ENCODE peak calls at places on chromosomes 4 and X, in nine cellular contexts. One of them, this sample, is unnamed.

GRCh38 chr4:6147441-6147840 is 52.9 kb downstream of the JAKMIP1 start:
- DNase-seq in endodermal cell: no peak
- DNase-seq in activated CD8-positive, alpha-beta T cell treated with anti-CD3 and anti-CD28 coated beads, Interleukin-2, amount 10 ng/mL, durations not matched to agents 7 days and 5 days: no peak
- DNase-seq in lower lobe of right lung: no peak
- DNase-seq in cardiac fibroblast: no peak
- DNase-seq in GM10248: no peak
- DNase-seq in iris pigment epithelial cell: no peak
- DNase-seq in NCI-H187: no peak
- DNase-seq in CD4-positive, alpha-beta memory T cell: no peak
- DNase-seq in this sample: no peak

GRCh38 chrX:68648960-68649359 is 1.5 kb downstream of the STARD8 start:
- DNase-seq in endodermal cell: peak; percentile 74
- DNase-seq in activated CD8-positive, alpha-beta T cell treated with anti-CD3 and anti-CD28 coated beads, Interleukin-2, amount 10 ng/mL, durations not matched to agents 7 days and 5 days: no peak
- DNase-seq in lower lobe of right lung: no peak
- DNase-seq in cardiac fibroblast: peak; percentile 34
- DNase-seq in GM10248: no peak
- DNase-seq in iris pigment epithelial cell: no peak
- DNase-seq in NCI-H187: no peak
- DNase-seq in CD4-positive, alpha-beta memory T cell: no peak
- DNase-seq in this sample: no peak

GRCh38 chr4:73867783-73868182 is 1.4 kb upstream of the CXCL1 start:
- DNase-seq in endodermal cell: peak; percentile 53
- DNase-seq in activated CD8-positive, alpha-beta T cell treated with anti-CD3 and anti-CD28 coated beads, Interleukin-2, amount 10 ng/mL, durations not matched to agents 7 days and 5 days: no peak
- DNase-seq in lower lobe of right lung: peak; percentile 46
- DNase-seq in cardiac fibroblast: no peak
- DNase-seq in GM10248: no peak
- DNase-seq in iris pigment epithelial cell: peak; percentile 67
- DNase-seq in NCI-H187: no peak
- DNase-seq in CD4-positive, alpha-beta memory T cell: no peak
- DNase-seq in this sample: no peak

GRCh38 chr4:87839309-87839946 is 6.7 kb downstream of the MEPE start:
- DNase-seq in endodermal cell: peak; percentile 60
- DNase-seq in activated CD8-positive, alpha-beta T cell treated with anti-CD3 and anti-CD28 coated beads, Interleukin-2, amount 10 ng/mL, durations not matched to agents 7 days and 5 days: no peak
- DNase-seq in lower lobe of right lung: no peak
- DNase-seq in cardiac fibroblast: peak; percentile 65
- DNase-seq in GM10248: peak; percentile 31
- DNase-seq in iris pigment epithelial cell: peak; percentile 61
- DNase-seq in NCI-H187: no peak
- DNase-seq in CD4-positive, alpha-beta memory T cell: no peak
- DNase-seq in this sample: peak; percentile 8

GRCh38 chr4:138003248-138003647 is 238.9 kb downstream of the SLC7A11 start:
- DNase-seq in endodermal cell: no peak
- DNase-seq in activated CD8-positive, alpha-beta T cell treated with anti-CD3 and anti-CD28 coated beads, Interleukin-2, amount 10 ng/mL, durations not matched to agents 7 days and 5 days: no peak
- DNase-seq in lower lobe of right lung: no peak
- DNase-seq in cardiac fibroblast: peak; percentile 32
- DNase-seq in GM10248: peak; percentile 6
- DNase-seq in iris pigment epithelial cell: peak; percentile 44
- DNase-seq in NCI-H187: no peak
- DNase-seq in CD4-positive, alpha-beta memory T cell: no peak
- DNase-seq in this sample: no peak

GRCh38 chr4:61572160-61572559 is 372.0 kb downstream of the ADGRL3 start:
- DNase-seq in endodermal cell: no peak
- DNase-seq in activated CD8-positive, alpha-beta T cell treated with anti-CD3 and anti-CD28 coated beads, Interleukin-2, amount 10 ng/mL, durations not matched to agents 7 days and 5 days: no peak
- DNase-seq in lower lobe of right lung: no peak
- DNase-seq in cardiac fibroblast: peak; percentile 48
- DNase-seq in GM10248: no peak
- DNase-seq in iris pigment epithelial cell: peak; percentile 65
- DNase-seq in NCI-H187: no peak
- DNase-seq in CD4-positive, alpha-beta memory T cell: no peak
- DNase-seq in this sample: no peak

GRCh38 chr4:118281611-118282442 is 71.0 kb downstream of the PRSS12 start:
- DNase-seq in endodermal cell: peak; percentile 71
- DNase-seq in activated CD8-positive, alpha-beta T cell treated with anti-CD3 and anti-CD28 coated beads, Interleukin-2, amount 10 ng/mL, durations not matched to agents 7 days and 5 days: no peak
- DNase-seq in lower lobe of right lung: no peak
- DNase-seq in cardiac fibroblast: peak; percentile 29
- DNase-seq in GM10248: no peak
- DNase-seq in iris pigment epithelial cell: peak; percentile 71
- DNase-seq in NCI-H187: no peak
- DNase-seq in CD4-positive, alpha-beta memory T cell: no peak
- DNase-seq in this sample: no peak

GRCh38 chr4:4942658-4943057 is 76.6 kb downstream of the CYTL1 start:
- DNase-seq in endodermal cell: no peak
- DNase-seq in activated CD8-positive, alpha-beta T cell treated with anti-CD3 and anti-CD28 coated beads, Interleukin-2, amount 10 ng/mL, durations not matched to agents 7 days and 5 days: no peak
- DNase-seq in lower lobe of right lung: no peak
- DNase-seq in cardiac fibroblast: no peak
- DNase-seq in GM10248: no peak
- DNase-seq in iris pigment epithelial cell: no peak
- DNase-seq in NCI-H187: no peak
- DNase-seq in CD4-positive, alpha-beta memory T cell: no peak
- DNase-seq in this sample: no peak

GRCh38 chr4:123017636-123018390 is 95.4 kb upstream of the NUDT6 start:
- DNase-seq in endodermal cell: no peak
- DNase-seq in activated CD8-positive, alpha-beta T cell treated with anti-CD3 and anti-CD28 coated beads, Interleukin-2, amount 10 ng/mL, durations not matched to agents 7 days and 5 days: no peak
- DNase-seq in lower lobe of right lung: no peak
- DNase-seq in cardiac fibroblast: peak; percentile 70
- DNase-seq in GM10248: no peak
- DNase-seq in iris pigment epithelial cell: peak; percentile 69
- DNase-seq in NCI-H187: no peak
- DNase-seq in CD4-positive, alpha-beta memory T cell: no peak
- DNase-seq in this sample: no peak

GRCh38 chrX:102624105-102624504 is 24.8 kb downstream of the ARMCX5 start:
- DNase-seq in endodermal cell: no peak
- DNase-seq in activated CD8-positive, alpha-beta T cell treated with anti-CD3 and anti-CD28 coated beads, Interleukin-2, amount 10 ng/mL, durations not matched to agents 7 days and 5 days: no peak
- DNase-seq in lower lobe of right lung: no peak
- DNase-seq in cardiac fibroblast: no peak
- DNase-seq in GM10248: no peak
- DNase-seq in iris pigment epithelial cell: no peak
- DNase-seq in NCI-H187: no peak
- DNase-seq in CD4-positive, alpha-beta memory T cell: no peak
- DNase-seq in this sample: no peak

GRCh38 chr4:99529218-99529617 is 18.4 kb downstream of the C4orf17 start:
- DNase-seq in endodermal cell: no peak
- DNase-seq in activated CD8-positive, alpha-beta T cell treated with anti-CD3 and anti-CD28 coated beads, Interleukin-2, amount 10 ng/mL, durations not matched to agents 7 days and 5 days: no peak
- DNase-seq in lower lobe of right lung: no peak
- DNase-seq in cardiac fibroblast: peak; percentile 5
- DNase-seq in GM10248: no peak
- DNase-seq in iris pigment epithelial cell: no peak
- DNase-seq in NCI-H187: no peak
- DNase-seq in CD4-positive, alpha-beta memory T cell: no peak
- DNase-seq in this sample: no peak

GRCh38 chrX:139932077-139932900 is 564 bp downstream of the ATP11C start:
- DNase-seq in endodermal cell: no peak
- DNase-seq in activated CD8-positive, alpha-beta T cell treated with anti-CD3 and anti-CD28 coated beads, Interleukin-2, amount 10 ng/mL, durations not matched to agents 7 days and 5 days: peak; percentile 46
- DNase-seq in lower lobe of right lung: peak; percentile 62
- DNase-seq in cardiac fibroblast: peak; percentile 49
- DNase-seq in GM10248: peak; percentile 46
- DNase-seq in iris pigment epithelial cell: peak; percentile 42
- DNase-seq in NCI-H187: no peak
- DNase-seq in CD4-positive, alpha-beta memory T cell: peak; percentile 47
- DNase-seq in this sample: peak; percentile 39

GRCh38 chrX:47621851-47622250 is 2.2 kb upstream of the SYN1 start:
- DNase-seq in endodermal cell: no peak
- DNase-seq in activated CD8-positive, alpha-beta T cell treated with anti-CD3 and anti-CD28 coated beads, Interleukin-2, amount 10 ng/mL, durations not matched to agents 7 days and 5 days: no peak
- DNase-seq in lower lobe of right lung: no peak
- DNase-seq in cardiac fibroblast: no peak
- DNase-seq in GM10248: no peak
- DNase-seq in iris pigment epithelial cell: no peak
- DNase-seq in NCI-H187: no peak
- DNase-seq in CD4-positive, alpha-beta memory T cell: no peak
- DNase-seq in this sample: no peak

GRCh38 chrX:9312922-9313867 is 151.7 kb upstream of the TBL1X start:
- DNase-seq in endodermal cell: peak; percentile 78
- DNase-seq in activated CD8-positive, alpha-beta T cell treated with anti-CD3 and anti-CD28 coated beads, Interleukin-2, amount 10 ng/mL, durations not matched to agents 7 days and 5 days: peak; percentile 62
- DNase-seq in lower lobe of right lung: peak; percentile 69
- DNase-seq in cardiac fibroblast: no peak
- DNase-seq in GM10248: peak; percentile 23
- DNase-seq in iris pigment epithelial cell: no peak
- DNase-seq in NCI-H187: peak; percentile 7
- DNase-seq in CD4-positive, alpha-beta memory T cell: peak; percentile 65
- DNase-seq in this sample: peak; percentile 63

GRCh38 chrX:114717921-114718320 is 134.0 kb downstream of the HTR2C start:
- DNase-seq in endodermal cell: peak; percentile 87
- DNase-seq in activated CD8-positive, alpha-beta T cell treated with anti-CD3 and anti-CD28 coated beads, Interleukin-2, amount 10 ng/mL, durations not matched to agents 7 days and 5 days: no peak
- DNase-seq in lower lobe of right lung: no peak
- DNase-seq in cardiac fibroblast: no peak
- DNase-seq in GM10248: no peak
- DNase-seq in iris pigment epithelial cell: no peak
- DNase-seq in NCI-H187: no peak
- DNase-seq in CD4-positive, alpha-beta memory T cell: no peak
- DNase-seq in this sample: peak; percentile 7

GRCh38 chr4:25100156-25100555 is 60.1 kb downstream of the SEPSECS start:
- DNase-seq in endodermal cell: no peak
- DNase-seq in activated CD8-positive, alpha-beta T cell treated with anti-CD3 and anti-CD28 coated beads, Interleukin-2, amount 10 ng/mL, durations not matched to agents 7 days and 5 days: no peak
- DNase-seq in lower lobe of right lung: no peak
- DNase-seq in cardiac fibroblast: no peak
- DNase-seq in GM10248: no peak
- DNase-seq in iris pigment epithelial cell: no peak
- DNase-seq in NCI-H187: no peak
- DNase-seq in CD4-positive, alpha-beta memory T cell: no peak
- DNase-seq in this sample: no peak

GRCh38 chr4:48184891-48185290 is 50.8 kb upstream of the TXK start:
- DNase-seq in endodermal cell: no peak
- DNase-seq in activated CD8-positive, alpha-beta T cell treated with anti-CD3 and anti-CD28 coated beads, Interleukin-2, amount 10 ng/mL, durations not matched to agents 7 days and 5 days: no peak
- DNase-seq in lower lobe of right lung: no peak
- DNase-seq in cardiac fibroblast: no peak
- DNase-seq in GM10248: no peak
- DNase-seq in iris pigment epithelial cell: peak; percentile 37
- DNase-seq in NCI-H187: no peak
- DNase-seq in CD4-positive, alpha-beta memory T cell: no peak
- DNase-seq in this sample: no peak

GRCh38 chr4:165326831-165327210 is 648 bp upstream of the MSMO1 start:
- DNase-seq in endodermal cell: peak; percentile 79
- DNase-seq in activated CD8-positive, alpha-beta T cell treated with anti-CD3 and anti-CD28 coated beads, Interleukin-2, amount 10 ng/mL, durations not matched to agents 7 days and 5 days: peak; percentile 48
- DNase-seq in lower lobe of right lung: peak; percentile 55
- DNase-seq in cardiac fibroblast: peak; percentile 54
- DNase-seq in GM10248: peak; percentile 39
- DNase-seq in iris pigment epithelial cell: peak; percentile 45
- DNase-seq in NCI-H187: no peak
- DNase-seq in CD4-positive, alpha-beta memory T cell: no peak
- DNase-seq in this sample: peak; percentile 30

GRCh38 chr4:3860061-3860912 is 94.1 kb downstream of the ADRA2C start:
- DNase-seq in endodermal cell: peak; percentile 52
- DNase-seq in activated CD8-positive, alpha-beta T cell treated with anti-CD3 and anti-CD28 coated beads, Interleukin-2, amount 10 ng/mL, durations not matched to agents 7 days and 5 days: no peak
- DNase-seq in lower lobe of right lung: peak; percentile 42
- DNase-seq in cardiac fibroblast: no peak
- DNase-seq in GM10248: no peak
- DNase-seq in iris pigment epithelial cell: no peak
- DNase-seq in NCI-H187: no peak
- DNase-seq in CD4-positive, alpha-beta memory T cell: no peak
- DNase-seq in this sample: no peak

GRCh38 chrX:131068945-131069719 is 11.0 kb downstream of the ARHGAP36 start:
- DNase-seq in endodermal cell: peak; percentile 93
- DNase-seq in activated CD8-positive, alpha-beta T cell treated with anti-CD3 and anti-CD28 coated beads, Interleukin-2, amount 10 ng/mL, durations not matched to agents 7 days and 5 days: peak; percentile 20
- DNase-seq in lower lobe of right lung: no peak
- DNase-seq in cardiac fibroblast: peak; percentile 3
- DNase-seq in GM10248: peak; percentile 34
- DNase-seq in iris pigment epithelial cell: peak; percentile 3
- DNase-seq in NCI-H187: no peak
- DNase-seq in CD4-positive, alpha-beta memory T cell: no peak
- DNase-seq in this sample: no peak

GRCh38 chr4:162787120-162787519 is 379.6 kb downstream of the NAF1 start:
- DNase-seq in endodermal cell: no peak
- DNase-seq in activated CD8-positive, alpha-beta T cell treated with anti-CD3 and anti-CD28 coated beads, Interleukin-2, amount 10 ng/mL, durations not matched to agents 7 days and 5 days: no peak
- DNase-seq in lower lobe of right lung: no peak
- DNase-seq in cardiac fibroblast: no peak
- DNase-seq in GM10248: no peak
- DNase-seq in iris pigment epithelial cell: no peak
- DNase-seq in NCI-H187: no peak
- DNase-seq in CD4-positive, alpha-beta memory T cell: no peak
- DNase-seq in this sample: no peak

GRCh38 chr4:88457307-88458090 is 580 bp downstream of the HERC5 start:
- DNase-seq in endodermal cell: peak; percentile 86
- DNase-seq in activated CD8-positive, alpha-beta T cell treated with anti-CD3 and anti-CD28 coated beads, Interleukin-2, amount 10 ng/mL, durations not matched to agents 7 days and 5 days: peak; percentile 54
- DNase-seq in lower lobe of right lung: peak; percentile 62
- DNase-seq in cardiac fibroblast: peak; percentile 9
- DNase-seq in GM10248: peak; percentile 50
- DNase-seq in iris pigment epithelial cell: peak; percentile 25
- DNase-seq in NCI-H187: no peak
- DNase-seq in CD4-positive, alpha-beta memory T cell: peak; percentile 2
- DNase-seq in this sample: peak; percentile 43

GRCh38 chrX:146854281-146854680 is 39.7 kb upstream of the CXorf51A start:
- DNase-seq in endodermal cell: no peak
- DNase-seq in activated CD8-positive, alpha-beta T cell treated with anti-CD3 and anti-CD28 coated beads, Interleukin-2, amount 10 ng/mL, durations not matched to agents 7 days and 5 days: no peak
- DNase-seq in lower lobe of right lung: no peak
- DNase-seq in cardiac fibroblast: no peak
- DNase-seq in GM10248: no peak
- DNase-seq in iris pigment epithelial cell: no peak
- DNase-seq in NCI-H187: no peak
- DNase-seq in CD4-positive, alpha-beta memory T cell: no peak
- DNase-seq in this sample: no peak

GRCh38 chr4:610411-611261 is 14.7 kb upstream of the PDE6B start:
- DNase-seq in endodermal cell: peak; percentile 40
- DNase-seq in activated CD8-positive, alpha-beta T cell treated with anti-CD3 and anti-CD28 coated beads, Interleukin-2, amount 10 ng/mL, durations not matched to agents 7 days and 5 days: no peak
- DNase-seq in lower lobe of right lung: no peak
- DNase-seq in cardiac fibroblast: peak; percentile 46
- DNase-seq in GM10248: no peak
- DNase-seq in iris pigment epithelial cell: peak; percentile 44
- DNase-seq in NCI-H187: no peak
- DNase-seq in CD4-positive, alpha-beta memory T cell: no peak
- DNase-seq in this sample: no peak

GRCh38 chr4:173735055-173735454 is 205.0 kb upstream of the HAND2 start:
- DNase-seq in endodermal cell: no peak
- DNase-seq in activated CD8-positive, alpha-beta T cell treated with anti-CD3 and anti-CD28 coated beads, Interleukin-2, amount 10 ng/mL, durations not matched to agents 7 days and 5 days: no peak
- DNase-seq in lower lobe of right lung: no peak
- DNase-seq in cardiac fibroblast: peak; percentile 32
- DNase-seq in GM10248: no peak
- DNase-seq in iris pigment epithelial cell: peak; percentile 38
- DNase-seq in NCI-H187: no peak
- DNase-seq in CD4-positive, alpha-beta memory T cell: no peak
- DNase-seq in this sample: no peak